ENCODE peak calls at places on chromosomes 2 and 18, in five cellular contexts. T is neuronal stem cell, O is H1, Z is trophoblast cell, I is mesenchymal stem cell. X is an unnamed sample.
A peak's percentile ranks its signal among the peaks of the same experiment; 100 is the strongest.

GRCh38 chr2:122078451-122078850 is 323.0 kb downstream of the TSN start:
- DNase-seq in O (no peak), I (no peak), T (no peak), Z (peak; percentile 62), X (no peak)

GRCh38 chr2:160142472-160142871 is 57.6 kb downstream of the ITGB6 start:
- DNase-seq in I (no peak), Z (peak; percentile 83), O (no peak), T (no peak), X (no peak)

GRCh38 chr2:231714639-231715498 is 6.5 kb downstream of the PTMA start:
- DNase-seq in I (peak; percentile 73), T (peak; percentile 86), O (peak; percentile 96), Z (peak; percentile 99), X (peak; percentile 93)

GRCh38 chr18:79447703-79448367 is 52.1 kb downstream of the NFATC1 start:
- DNase-seq in Z (no peak), I (peak; percentile 72), O (no peak), T (no peak), X (no peak)

GRCh38 chr18:41077076-41077475 is 878.0 kb upstream of the PIK3C3 start:
- DNase-seq in T (no peak), O (no peak), I (no peak), Z (peak; percentile 84), X (no peak)

GRCh38 chr18:63315879-63316278 is 3.7 kb downstream of the BCL2 start:
- DNase-seq in Z (no peak), I (no peak), O (no peak), T (no peak), X (no peak)

GRCh38 chr2:1731963-1732768 is 12.1 kb downstream of the PXDN start:
- DNase-seq in Z (peak; percentile 45), O (no peak), T (no peak), I (peak; percentile 92), X (peak; percentile 31)

GRCh38 chr2:62441421-62441820 is 64.6 kb downstream of the TMEM17 start:
- DNase-seq in Z (no peak), O (no peak), T (no peak), I (no peak), X (no peak)

GRCh38 chr2:18752022-18752493 is 162.7 kb upstream of the NT5C1B start:
- DNase-seq in O (no peak), Z (no peak), T (no peak), I (peak; percentile 95), X (no peak)

GRCh38 chr2:27073782-27074181 is 2.3 kb upstream of the OST4 start:
- DNase-seq in O (no peak), Z (no peak), T (no peak), I (no peak), X (no peak)

GRCh38 chr2:134772493-134773169 is 53.8 kb upstream of the TMEM163 start:
- DNase-seq in I (no peak), O (no peak), T (no peak), Z (peak; percentile 88), X (peak; percentile 39)

GRCh38 chr2:12469053-12469625 is 247.6 kb upstream of the TRIB2 start:
- DNase-seq in Z (no peak), T (no peak), I (peak; percentile 45), O (no peak), X (no peak)

GRCh38 chr2:52356560-52356959 is 1324.6 kb upstream of the NRXN1 start:
- DNase-seq in T (no peak), O (no peak), I (peak; percentile 51), Z (no peak), X (no peak)

GRCh38 chr2:234691226-234691600 is 194.3 kb upstream of the ARL4C start:
- DNase-seq in I (no peak), Z (no peak), T (no peak), O (peak; percentile 2), X (no peak)

GRCh38 chr2:62857139-62857931 is 151.8 kb downstream of the EHBP1 start:
- DNase-seq in O (no peak), T (no peak), Z (no peak), I (no peak), X (no peak)

GRCh38 chr2:223989206-223989859 is 32.1 kb downstream of the MRPL44 start:
- DNase-seq in T (no peak), I (no peak), Z (no peak), O (no peak), X (no peak)

GRCh38 chr2:32450851-32451250 is 94.0 kb downstream of the BIRC6 start:
- DNase-seq in I (no peak), O (no peak), Z (no peak), T (no peak), X (no peak)

GRCh38 chr2:136288249-136288648 is 170.3 kb upstream of the CXCR4 start:
- DNase-seq in T (no peak), Z (no peak), I (no peak), O (no peak), X (no peak)

GRCh38 chr18:62555135-62555534 is 32.3 kb downstream of the ZCCHC2 start:
- DNase-seq in T (no peak), Z (peak; percentile 32), I (no peak), O (no peak), X (no peak)

GRCh38 chr2:175203621-175204496 is 22.3 kb upstream of the ATP5MC3 start:
- DNase-seq in T (peak; percentile 15), O (peak; percentile 67), I (peak; percentile 62), Z (peak; percentile 46), X (peak; percentile 75)

GRCh38 chr18:48193521-48194251 is 215.5 kb downstream of the ZBTB7C start:
- DNase-seq in T (no peak), I (no peak), Z (no peak), O (peak; percentile 33), X (no peak)

GRCh38 chr2:112156152-112156986 is 18.2 kb downstream of the FBLN7 start:
- DNase-seq in Z (no peak), T (peak; percentile 35), I (peak; percentile 29), O (no peak), X (no peak)

GRCh38 chr18:60411715-60412114 is 39.1 kb upstream of the MC4R start:
- DNase-seq in O (no peak), T (no peak), I (no peak), Z (peak; percentile 50), X (peak; percentile 33)

GRCh38 chr2:59910176-59910575 is 643.3 kb downstream of the BCL11A start:
- DNase-seq in I (no peak), T (no peak), Z (no peak), O (no peak), X (no peak)

GRCh38 chr2:59909147-59909546 is 644.3 kb downstream of the BCL11A start:
- DNase-seq in T (no peak), Z (no peak), I (no peak), O (no peak), X (no peak)

GRCh38 chr2:59912076-59912475 is 641.4 kb downstream of the BCL11A start:
- DNase-seq in T (no peak), I (no peak), Z (no peak), O (no peak), X (no peak)
- H2BK12ac ChIP-seq in T (no peak overlapping the region), I (no peak overlapping the region), Z (no peak overlapping the region), O (no peak overlapping the region), X (no peak overlapping the region)

GRCh38 chr2:25954199-25954752 is 28.0 kb downstream of the KIF3C start:
- DNase-seq in Z (no peak), O (peak; percentile 50), T (no peak), I (no peak), X (peak; percentile 65)
- H2BK12ac ChIP-seq in Z (no peak overlapping the region), O (no peak overlapping the region), T (no peak overlapping the region), I (no peak overlapping the region), X (no peak overlapping the region)

DNA sequence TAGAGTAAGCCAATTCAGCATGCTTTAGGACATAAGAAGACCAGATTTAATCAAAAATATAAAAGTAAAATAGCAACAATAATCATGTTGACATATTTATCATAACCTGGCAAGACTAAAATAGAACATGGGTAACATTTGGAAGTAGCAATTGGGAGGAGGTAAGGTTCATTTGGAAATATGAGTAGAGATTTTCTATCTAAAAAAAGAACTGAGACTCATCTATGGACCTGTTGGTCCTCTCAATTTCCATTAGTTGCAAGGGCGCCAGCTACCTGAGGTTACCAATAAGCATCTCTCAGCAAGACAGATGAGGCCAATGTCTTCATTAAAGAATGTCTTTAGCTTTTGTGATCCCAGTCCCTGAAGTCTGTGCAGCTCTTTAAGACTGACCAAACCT is 196.0 kb downstream of the IRS1 start:
- DNase-seq in T (no peak), O (no peak), I (no peak), Z (no peak), X (no peak)
- H2BK12ac ChIP-seq in T (no peak overlapping the region), O (no peak overlapping the region), I (no peak overlapping the region), Z (no peak overlapping the region), X (no peak overlapping the region)

GRCh38 chr2:199797431-199797830 is 53.6 kb downstream of the FTCDNL1 start:
- DNase-seq in Z (no peak), T (no peak), I (no peak), O (no peak), X (no peak)

GRCh38 chr2:199798004-199798403 is 53.0 kb downstream of the FTCDNL1 start:
- DNase-seq in O (no peak), T (no peak), I (no peak), Z (no peak), X (no peak)

GRCh38 chr2:199792381-199792780 is 58.6 kb downstream of the FTCDNL1 start:
- DNase-seq in Z (no peak), I (no peak), O (no peak), T (no peak), X (no peak)
- H2BK12ac ChIP-seq in Z (no peak overlapping the region), I (no peak overlapping the region), O (peak overlapping the region; percentile 94), T (no peak overlapping the region), X (no peak overlapping the region)

DNA sequence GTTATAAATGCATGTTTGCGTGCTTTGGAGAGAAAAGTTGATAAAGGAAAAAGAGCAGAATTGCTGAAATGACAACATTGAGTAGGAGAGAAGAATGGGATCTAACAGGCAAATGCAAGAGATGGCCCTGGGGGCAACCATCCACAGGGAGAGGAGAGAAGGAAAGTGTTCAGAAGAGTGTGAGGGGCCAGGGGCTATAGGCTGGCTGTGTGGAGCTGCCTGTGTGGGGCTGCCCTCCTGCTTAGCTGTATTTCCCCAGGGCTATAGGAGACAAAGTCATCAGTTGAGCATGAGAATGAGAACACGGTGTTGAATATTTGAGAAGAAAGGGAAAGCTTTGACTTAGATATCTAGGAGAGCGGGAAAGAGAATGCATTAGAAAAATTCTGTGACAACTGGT is 572.0 kb downstream of the SOX11 start:
- DNase-seq in I (no peak), Z (no peak), O (no peak), T (no peak), X (no peak)
- H2BK12ac ChIP-seq in I (no peak overlapping the region), Z (no peak overlapping the region), O (no peak overlapping the region), T (no peak overlapping the region), X (no peak overlapping the region)

GRCh38 chr2:57434429-57434828 is 612.2 kb upstream of the VRK2 start:
- DNase-seq in I (no peak), T (no peak), Z (peak; percentile 30), O (no peak), X (no peak)
- H2BK12ac ChIP-seq in I (no peak overlapping the region), T (no peak overlapping the region), Z (no peak overlapping the region), O (no peak overlapping the region), X (no peak overlapping the region)

GRCh38 chr2:197054437-197054836 is 127.9 kb upstream of the PGAP1 start:
- DNase-seq in Z (no peak), T (no peak), I (no peak), O (no peak), X (no peak)
- H2BK12ac ChIP-seq in Z (no peak overlapping the region), T (no peak overlapping the region), I (no peak overlapping the region), O (no peak overlapping the region), X (no peak overlapping the region)

X was measured in H9.